ENCODE peak calls at places on chromosomes 12 and 14, in seven cellular contexts. G, M, F, R, H, W and V are unnamed samples.

GRCh38 chr14:53109028-53109687 is 44.0 kb downstream of the DDHD1 start:
- DNase-seq in M (peak; percentile 35), H (no peak), R (no peak), G (no peak), F (no peak), W (no peak), V (no peak)

GRCh38 chr12:59077153-59077930 is 157.0 kb upstream of the LRIG3 start:
- DNase-seq in R (peak; percentile 24), G (no peak), W (no peak), F (no peak), M (peak; percentile 48), H (no peak), V (peak; percentile 55)

GRCh38 chr12:115088995-115089841 is 405.2 kb upstream of the TBX3 start:
- DNase-seq in G (no peak), W (no peak), M (no peak), R (no peak), F (no peak), H (no peak), V (no peak)

GRCh38 chr12:100827901-100828520 is 33.4 kb downstream of the ANO4 start:
- DNase-seq in F (peak; percentile 63), M (no peak), H (peak; percentile 20), G (no peak), R (peak; percentile 54), W (no peak), V (no peak)

GRCh38 chr14:59085207-59085739 is 103.2 kb upstream of the DAAM1 start:
- DNase-seq in G (no peak), M (no peak), W (no peak), F (no peak), H (no peak), R (no peak), V (no peak)

GRCh38 chr12:14810953-14811483 is 3.0 kb downstream of the SMCO3 start:
- DNase-seq in M (peak; percentile 8), R (peak; percentile 33), H (peak; percentile 28), F (peak; percentile 61), W (no peak), G (no peak), V (no peak)

GRCh38 chr12:118357327-118358007 is 15.2 kb downstream of the TAOK3 start:
- DNase-seq in F (peak; percentile 74), W (no peak), G (no peak), H (no peak), R (peak; percentile 65), M (peak; percentile 52), V (peak; percentile 78)

GRCh38 chr14:52852810-52853521 is 61.6 kb upstream of the GNPNAT1 start:
- DNase-seq in F (no peak), M (no peak), G (no peak), H (no peak), W (no peak), R (peak; percentile 20), V (no peak)

GRCh38 chr14:49052516-49052915 is 533.7 kb downstream of the RPS29 start:
- DNase-seq in R (peak; percentile 80), W (no peak), M (no peak), G (no peak), F (no peak), H (peak; percentile 66), V (no peak)

GRCh38 chr12:45989277-45989856 is 1.0 kb downstream of the SCAF11 start:
- DNase-seq in H (no peak), W (no peak), R (peak; percentile 26), F (peak; percentile 58), M (no peak), G (no peak), V (peak; percentile 79)

GRCh38 chr12:4440187-4440941 is 5.3 kb downstream of the FGF6 start:
- DNase-seq in H (no peak), R (no peak), G (no peak), F (no peak), M (no peak), W (no peak), V (no peak)

GRCh38 chr12:104575442-104575841 is 118.7 kb downstream of the CHST11 start:
- DNase-seq in W (no peak), H (no peak), R (no peak), F (no peak), M (peak; percentile 15), G (no peak), V (no peak)

GRCh38 chr14:51527073-51527472 is 124.6 kb upstream of the FRMD6 start:
- DNase-seq in M (no peak), G (no peak), H (no peak), W (no peak), F (peak; percentile 50), R (peak; percentile 86), V (no peak)

GRCh38 chr14:22488522-22489246 is 100.3 kb downstream of the DAD1 start:
- DNase-seq in R (no peak), H (no peak), W (no peak), M (no peak), G (no peak), F (no peak), V (no peak)

GRCh38 chr14:96156804-96157760 is 47.6 kb upstream of the BDKRB2 start:
- DNase-seq in W (no peak), F (no peak), H (peak; percentile 41), R (no peak), G (no peak), M (no peak), V (no peak)

GRCh38 chr14:88424573-88424972 is 39.1 kb downstream of the SPATA7 start:
- DNase-seq in W (no peak), M (no peak), H (no peak), R (peak; percentile 52), G (no peak), F (peak; percentile 9), V (no peak)

GRCh38 chr14:54807881-54808280 is 94.7 kb downstream of the GCH1 start:
- DNase-seq in W (no peak), H (no peak), M (no peak), F (no peak), R (no peak), G (no peak), V (no peak)

GRCh38 chr12:1691123-1692007 is 495 bp downstream of the ADIPOR2 start:
- DNase-seq in H (no peak), F (peak; percentile 24), W (no peak), M (peak; percentile 49), G (no peak), R (no peak), V (peak; percentile 54)
- TF ChIP-seq CTCF in H (no peak), F (no peak), W (no peak), M (no peak), G (no peak), R (no peak), V (no peak)

GRCh38 chr14:100091386-100091785 is 26.2 kb downstream of the EVL start:
- DNase-seq in G (no peak), W (no peak), F (no peak), M (no peak), H (no peak), R (no peak), V (no peak)

GRCh38 chr14:100088226-100088625 is 23.0 kb downstream of the EVL start:
- DNase-seq in G (no peak), M (no peak), R (no peak), W (no peak), F (no peak), H (no peak), V (no peak)

GRCh38 chr14:100093322-100093721 is 28.1 kb downstream of the EVL start:
- DNase-seq in G (no peak), M (no peak), W (no peak), H (no peak), R (no peak), F (no peak), V (no peak)

GRCh38 chr14:100096656-100097055 is 31.4 kb downstream of the EVL start:
- DNase-seq in H (no peak), G (no peak), F (peak; percentile 40), M (no peak), R (peak; percentile 68), W (no peak), V (no peak)

DNA sequence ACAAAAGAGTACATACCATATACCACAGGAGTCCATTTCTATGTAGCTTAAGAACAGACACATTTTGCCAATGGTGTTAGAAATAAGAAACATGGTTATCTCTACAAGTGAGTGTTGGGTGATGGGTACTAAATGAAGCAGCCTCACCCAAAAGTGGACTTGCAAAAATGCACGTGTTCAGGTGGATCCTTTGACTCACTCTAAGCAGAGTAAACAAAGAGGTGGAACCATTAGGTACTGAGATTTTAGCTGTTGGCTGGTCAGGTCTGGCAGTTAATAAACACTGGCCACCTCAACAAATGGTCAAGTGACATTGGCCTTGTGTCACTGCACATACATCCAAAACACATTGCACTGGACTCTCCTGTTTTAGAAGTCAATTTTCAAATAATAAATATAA is 27.6 kb downstream of the EVL start:
- DNase-seq in R (no peak), M (no peak), G (no peak), F (peak; percentile 62), H (no peak), W (no peak), V (no peak)
- H3K36me3 ChIP-seq in R (no peaks in the 10 kb centered on the region), M (no peaks in the 10 kb centered on the region), G (peaks cover 13% of the 10 kb centered on the region), F (no peaks in the 10 kb centered on the region), H (peaks cover 45% of the 10 kb centered on the region), W (no peaks in the 10 kb centered on the region), V (no peaks in the 10 kb centered on the region)

DNA sequence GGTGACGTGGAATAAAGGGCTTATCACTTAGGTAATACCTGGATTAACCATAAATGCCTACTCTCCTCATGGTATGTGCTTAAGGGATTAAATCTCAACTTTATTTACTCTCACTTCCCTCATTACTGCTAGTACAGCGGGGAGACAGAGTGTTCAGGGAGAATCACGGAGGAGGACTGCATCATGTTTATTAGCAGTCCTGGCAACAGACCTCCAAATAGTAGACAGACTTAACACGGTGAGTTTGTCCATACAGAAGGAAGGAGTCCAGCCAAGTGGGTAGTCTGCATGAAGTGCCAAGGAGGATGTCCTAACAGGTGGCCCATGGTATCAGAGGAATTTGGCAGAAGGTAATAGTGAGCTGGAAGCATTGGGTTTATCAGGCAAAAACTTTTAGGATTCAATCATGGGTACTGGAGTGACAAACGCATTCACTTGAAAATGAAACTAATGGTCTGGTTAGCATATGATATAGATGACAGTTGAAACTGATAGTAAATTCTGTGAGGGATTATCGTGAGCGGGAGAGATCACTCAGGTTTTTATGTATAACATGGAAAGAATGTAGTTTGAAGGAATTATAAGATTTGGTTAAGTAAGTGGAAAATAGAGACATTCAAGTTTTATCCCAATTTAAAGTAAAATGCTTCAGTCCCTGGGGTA is 471.8 kb downstream of the TMEM117 start:
- DNase-seq in W (no peak), R (no peak), H (peak; percentile 8), M (no peak), G (no peak), F (no peak), V (no peak)
- H3K4me3 ChIP-seq in W (no peak overlapping the region), R (no peak overlapping the region), H (no peak overlapping the region), M (no peak overlapping the region), G (no peak overlapping the region), F (no peak overlapping the region), V (no peak overlapping the region)

GRCh38 chr14:38425324-38425976 is 169.6 kb upstream of the CLEC14A start:
- DNase-seq in G (no peak), F (no peak), R (no peak), W (no peak), M (no peak), H (no peak), V (no peak)

GRCh38 chr14:38419579-38419978 is 163.7 kb upstream of the CLEC14A start:
- DNase-seq in W (no peak), G (no peak), F (no peak), R (no peak), M (no peak), H (no peak), V (no peak)

DNA sequence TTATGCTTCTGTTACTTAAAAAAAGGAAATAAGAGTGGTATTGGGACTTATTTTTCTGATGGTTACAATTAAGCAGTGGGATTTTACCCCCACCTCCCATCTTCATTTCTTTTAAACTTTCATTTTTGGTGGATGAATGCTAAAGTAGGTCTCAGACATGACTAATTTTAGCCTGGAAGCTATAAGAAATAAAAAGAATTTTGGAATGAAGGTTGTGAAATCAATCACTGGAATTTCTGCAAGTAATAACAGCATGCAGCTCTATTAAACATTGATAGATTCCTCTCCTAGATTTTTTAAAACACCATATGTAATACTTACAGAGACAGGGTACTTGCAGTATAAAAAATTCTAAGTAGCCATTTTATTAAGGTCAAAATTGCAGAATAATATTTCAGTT is 164.2 kb upstream of the CLEC14A start:
- DNase-seq in G (no peak), W (no peak), F (no peak), M (no peak), H (no peak), R (peak; percentile 46), V (no peak)
- TF ChIP-seq CTCF in G (no peak), W (no peak), F (no peak), M (no peak), H (no peak), R (no peak), V (no peak)